ENCODE peak calls at places on chromosomes 6 and 20, in seven cellular contexts. One of them, this sample, is unnamed.

GRCh38 chr20:64065973-64066341 is 3.0 kb downstream of the TCEA2 start:
- DNase-seq in psoas muscle: no peak
- DNase-seq in hepatocyte: no peak
- DNase-seq in right atrium auricular region: no peak
- DNase-seq in neuronal stem cell: no peak
- DNase-seq in CD4-positive, CD25-positive, alpha-beta regulatory T cell: peak
- DNase-seq in GM06990: peak
- DNase-seq in this sample: peak

GRCh38 chr6:69164564-69165252 is 529.6 kb downstream of the ADGRB3 start:
- DNase-seq in right atrium auricular region: no peak
- DNase-seq in psoas muscle: no peak
- DNase-seq in GM06990: no peak
- DNase-seq in CD4-positive, CD25-positive, alpha-beta regulatory T cell: no peak
- DNase-seq in neuronal stem cell: peak
- DNase-seq in hepatocyte: no peak
- DNase-seq in this sample: peak

GRCh38 chr6:43147691-43148477 is 23.2 kb upstream of the SRF start:
- DNase-seq in right atrium auricular region: no peak
- DNase-seq in neuronal stem cell: no peak
- DNase-seq in CD4-positive, CD25-positive, alpha-beta regulatory T cell: peak
- DNase-seq in hepatocyte: no peak
- DNase-seq in psoas muscle: no peak
- DNase-seq in GM06990: no peak
- DNase-seq in this sample: no peak

GRCh38 chr20:46402236-46402886 is 4.1 kb downstream of the ELMO2 start:
- DNase-seq in neuronal stem cell: no peak
- DNase-seq in psoas muscle: no peak
- DNase-seq in GM06990: no peak
- DNase-seq in right atrium auricular region: no peak
- DNase-seq in CD4-positive, CD25-positive, alpha-beta regulatory T cell: no peak
- DNase-seq in hepatocyte: no peak
- DNase-seq in this sample: no peak

GRCh38 chr6:76416821-76417605 is 344.6 kb upstream of the IMPG1 start:
- DNase-seq in hepatocyte: no peak
- DNase-seq in right atrium auricular region: no peak
- DNase-seq in GM06990: no peak
- DNase-seq in psoas muscle: no peak
- DNase-seq in CD4-positive, CD25-positive, alpha-beta regulatory T cell: no peak
- DNase-seq in neuronal stem cell: no peak
- DNase-seq in this sample: no peak

GRCh38 chr6:389622-390021 is 1.9 kb upstream of the IRF4 start:
- DNase-seq in CD4-positive, CD25-positive, alpha-beta regulatory T cell: peak
- DNase-seq in psoas muscle: no peak
- DNase-seq in hepatocyte: no peak
- DNase-seq in right atrium auricular region: no peak
- DNase-seq in GM06990: no peak
- DNase-seq in neuronal stem cell: no peak
- DNase-seq in this sample: peak

GRCh38 chr6:25792016-25792415 is 37.5 kb downstream of the SLC17A4 start:
- DNase-seq in neuronal stem cell: no peak
- DNase-seq in hepatocyte: no peak
- DNase-seq in psoas muscle: no peak
- DNase-seq in CD4-positive, CD25-positive, alpha-beta regulatory T cell: no peak
- DNase-seq in right atrium auricular region: no peak
- DNase-seq in GM06990: no peak
- DNase-seq in this sample: no peak

GRCh38 chr20:48697845-48698491 is 129.8 kb downstream of the PREX1 start:
- DNase-seq in hepatocyte: peak
- DNase-seq in CD4-positive, CD25-positive, alpha-beta regulatory T cell: no peak
- DNase-seq in psoas muscle: peak
- DNase-seq in right atrium auricular region: no peak
- DNase-seq in neuronal stem cell: no peak
- DNase-seq in GM06990: no peak
- DNase-seq in this sample: no peak

GRCh38 chr6:150490586-150490985 is 109.1 kb upstream of the PLEKHG1 start:
- DNase-seq in hepatocyte: peak
- DNase-seq in psoas muscle: no peak
- DNase-seq in neuronal stem cell: no peak
- DNase-seq in CD4-positive, CD25-positive, alpha-beta regulatory T cell: no peak
- DNase-seq in GM06990: no peak
- DNase-seq in right atrium auricular region: no peak
- DNase-seq in this sample: no peak

GRCh38 chr20:49785851-49786174 is 26.8 kb upstream of the SLC9A8 start:
- DNase-seq in right atrium auricular region: no peak
- DNase-seq in hepatocyte: no peak
- DNase-seq in CD4-positive, CD25-positive, alpha-beta regulatory T cell: no peak
- DNase-seq in neuronal stem cell: no peak
- DNase-seq in psoas muscle: no peak
- DNase-seq in GM06990: peak
- DNase-seq in this sample: no peak

GRCh38 chr6:107110200-107110599 is 5.1 kb downstream of the BEND3 start:
- DNase-seq in GM06990: no peak
- DNase-seq in CD4-positive, CD25-positive, alpha-beta regulatory T cell: no peak
- DNase-seq in neuronal stem cell: no peak
- DNase-seq in psoas muscle: no peak
- DNase-seq in right atrium auricular region: no peak
- DNase-seq in hepatocyte: no peak
- DNase-seq in this sample: peak

GRCh38 chr6:101290346-101290745 is 103.2 kb upstream of the GRIK2 start:
- DNase-seq in GM06990: no peak
- DNase-seq in CD4-positive, CD25-positive, alpha-beta regulatory T cell: no peak
- DNase-seq in psoas muscle: no peak
- DNase-seq in neuronal stem cell: no peak
- DNase-seq in hepatocyte: no peak
- DNase-seq in right atrium auricular region: no peak
- DNase-seq in this sample: no peak

GRCh38 chr6:157669747-157670216 is 153.3 kb upstream of the SNX9 start:
- DNase-seq in neuronal stem cell: no peak
- DNase-seq in psoas muscle: peak
- DNase-seq in hepatocyte: peak
- DNase-seq in GM06990: no peak
- DNase-seq in right atrium auricular region: peak
- DNase-seq in CD4-positive, CD25-positive, alpha-beta regulatory T cell: no peak
- DNase-seq in this sample: no peak

GRCh38 chr6:111736005-111736607 is 130.4 kb upstream of the TRAF3IP2 start:
- DNase-seq in hepatocyte: no peak
- DNase-seq in CD4-positive, CD25-positive, alpha-beta regulatory T cell: no peak
- DNase-seq in right atrium auricular region: no peak
- DNase-seq in psoas muscle: no peak
- DNase-seq in neuronal stem cell: no peak
- DNase-seq in GM06990: no peak
- DNase-seq in this sample: no peak

GRCh38 chr6:41509596-41509995 is 36.6 kb upstream of the FOXP4 start:
- DNase-seq in hepatocyte: no peak
- DNase-seq in neuronal stem cell: no peak
- DNase-seq in GM06990: no peak
- DNase-seq in right atrium auricular region: no peak
- DNase-seq in psoas muscle: no peak
- DNase-seq in CD4-positive, CD25-positive, alpha-beta regulatory T cell: no peak
- DNase-seq in this sample: no peak

GRCh38 chr6:127608554-127609270 is 31.7 kb downstream of the C6orf58 start:
- DNase-seq in psoas muscle: no peak
- DNase-seq in CD4-positive, CD25-positive, alpha-beta regulatory T cell: no peak
- DNase-seq in hepatocyte: no peak
- DNase-seq in right atrium auricular region: no peak
- DNase-seq in neuronal stem cell: no peak
- DNase-seq in GM06990: no peak
- DNase-seq in this sample: no peak

GRCh38 chr6:126748141-126748540 is 370.3 kb upstream of the RSPO3 start:
- DNase-seq in neuronal stem cell: no peak
- DNase-seq in right atrium auricular region: no peak
- DNase-seq in GM06990: no peak
- DNase-seq in psoas muscle: no peak
- DNase-seq in hepatocyte: no peak
- DNase-seq in CD4-positive, CD25-positive, alpha-beta regulatory T cell: no peak
- DNase-seq in this sample: no peak

GRCh38 chr6:108435391-108435790 is 125.3 kb upstream of the FOXO3 start:
- DNase-seq in right atrium auricular region: no peak
- DNase-seq in neuronal stem cell: no peak
- DNase-seq in GM06990: no peak
- DNase-seq in psoas muscle: no peak
- DNase-seq in CD4-positive, CD25-positive, alpha-beta regulatory T cell: no peak
- DNase-seq in hepatocyte: no peak
- DNase-seq in this sample: no peak

GRCh38 chr6:109172096-109172495 is 76.8 kb downstream of the CEP57L1 start:
- DNase-seq in neuronal stem cell: no peak
- DNase-seq in GM06990: no peak
- DNase-seq in hepatocyte: peak
- DNase-seq in right atrium auricular region: no peak
- DNase-seq in psoas muscle: no peak
- DNase-seq in CD4-positive, CD25-positive, alpha-beta regulatory T cell: no peak
- DNase-seq in this sample: no peak

DNA sequence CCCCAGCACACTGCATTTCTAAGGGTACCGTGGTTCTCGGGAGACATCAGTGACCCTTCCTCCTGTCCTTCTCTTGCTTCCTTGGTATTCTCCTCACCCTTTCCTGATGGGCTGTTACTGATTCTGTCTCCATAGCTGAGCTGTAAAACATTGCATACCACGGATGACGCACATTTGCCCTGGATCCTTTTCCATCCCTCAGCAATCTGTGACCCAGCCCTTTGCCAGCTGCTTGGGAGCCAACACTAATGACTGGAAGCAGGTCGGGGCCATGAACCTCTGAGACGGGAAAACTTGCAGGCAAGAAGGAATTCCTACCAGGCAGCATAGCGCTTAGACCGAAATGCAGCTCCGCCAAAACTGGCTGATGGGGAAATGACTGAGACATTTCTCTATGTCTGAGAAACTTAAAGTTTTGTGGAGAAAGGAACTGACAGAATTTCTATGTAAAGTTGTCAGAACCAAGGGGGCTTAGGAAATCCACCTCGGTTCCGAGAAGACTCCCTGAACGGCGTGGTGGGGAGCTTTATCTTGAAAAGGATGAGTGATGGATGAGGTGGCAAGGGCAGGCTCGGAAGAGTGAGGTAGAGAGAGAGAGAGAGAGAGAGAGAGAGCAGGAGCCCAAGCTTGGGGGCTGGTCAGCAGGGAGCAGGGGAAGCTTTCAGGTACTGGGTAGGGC is 19.2 kb downstream of the TUBB2B start:
- DNase-seq in CD4-positive, CD25-positive, alpha-beta regulatory T cell: no peak
- DNase-seq in psoas muscle: no peak
- DNase-seq in neuronal stem cell: no peak
- DNase-seq in right atrium auricular region: peak
- DNase-seq in GM06990: no peak
- DNase-seq in hepatocyte: peak
- DNase-seq in this sample: no peak
- H3K4me3 ChIP-seq in CD4-positive, CD25-positive, alpha-beta regulatory T cell: no peak
- H3K4me3 ChIP-seq in psoas muscle: no peak
- H3K4me3 ChIP-seq in neuronal stem cell: no peak
- H3K4me3 ChIP-seq in right atrium auricular region: no peak
- H3K4me3 ChIP-seq in GM06990: no peak
- H3K4me3 ChIP-seq in hepatocyte: no peak
- H3K4me3 ChIP-seq in this sample: no peak

GRCh38 chr6:149037026-149037734 is 280.3 kb upstream of the TAB2 start:
- DNase-seq in right atrium auricular region: no peak
- DNase-seq in hepatocyte: peak
- DNase-seq in CD4-positive, CD25-positive, alpha-beta regulatory T cell: no peak
- DNase-seq in psoas muscle: no peak
- DNase-seq in neuronal stem cell: peak
- DNase-seq in GM06990: no peak
- DNase-seq in this sample: no peak
- H3K4me3 ChIP-seq in right atrium auricular region: no peak
- H3K4me3 ChIP-seq in hepatocyte: no peak
- H3K4me3 ChIP-seq in CD4-positive, CD25-positive, alpha-beta regulatory T cell: no peak
- H3K4me3 ChIP-seq in psoas muscle: peak
- H3K4me3 ChIP-seq in neuronal stem cell: no peak
- H3K4me3 ChIP-seq in GM06990: no peak
- H3K4me3 ChIP-seq in this sample: no peak

GRCh38 chr6:152635949-152636674 is 1.1 kb downstream of the SYNE1 start:
- DNase-seq in psoas muscle: no peak
- DNase-seq in GM06990: peak
- DNase-seq in CD4-positive, CD25-positive, alpha-beta regulatory T cell: no peak
- DNase-seq in right atrium auricular region: no peak
- DNase-seq in neuronal stem cell: peak
- DNase-seq in hepatocyte: peak
- DNase-seq in this sample: no peak
- H3K4me3 ChIP-seq in psoas muscle: peak
- H3K4me3 ChIP-seq in GM06990: peak
- H3K4me3 ChIP-seq in CD4-positive, CD25-positive, alpha-beta regulatory T cell: peak
- H3K4me3 ChIP-seq in right atrium auricular region: peak
- H3K4me3 ChIP-seq in neuronal stem cell: peak
- H3K4me3 ChIP-seq in hepatocyte: peak
- H3K4me3 ChIP-seq in this sample: no peak

DNA sequence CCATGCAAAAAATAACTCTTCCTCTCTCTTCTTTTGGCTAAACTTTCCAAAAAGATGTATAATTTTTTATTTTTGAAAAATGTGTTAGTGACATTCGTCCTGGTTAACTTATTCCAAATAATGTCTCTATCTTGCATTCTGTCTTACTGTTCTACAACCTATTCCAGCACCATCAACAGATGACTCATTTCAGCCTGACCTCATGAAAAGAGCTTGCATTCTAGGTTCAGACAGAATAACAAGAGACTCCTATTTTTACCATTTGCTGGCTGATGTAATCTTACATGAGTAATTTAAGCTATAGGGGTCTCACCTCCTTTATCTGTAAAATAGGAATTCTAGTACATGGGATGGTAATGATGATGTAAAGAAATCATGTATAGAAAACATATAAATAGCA is 109.0 kb downstream of the FUT9 start:
- DNase-seq in neuronal stem cell: no peak
- DNase-seq in GM06990: no peak
- DNase-seq in hepatocyte: no peak
- DNase-seq in psoas muscle: no peak
- DNase-seq in right atrium auricular region: no peak
- DNase-seq in CD4-positive, CD25-positive, alpha-beta regulatory T cell: no peak
- DNase-seq in this sample: no peak
- H3K4me3 ChIP-seq in neuronal stem cell: no peak
- H3K4me3 ChIP-seq in GM06990: no peak
- H3K4me3 ChIP-seq in hepatocyte: no peak
- H3K4me3 ChIP-seq in psoas muscle: no peak
- H3K4me3 ChIP-seq in right atrium auricular region: no peak
- H3K4me3 ChIP-seq in CD4-positive, CD25-positive, alpha-beta regulatory T cell: no peak
- H3K4me3 ChIP-seq in this sample: no peak

This sample was measured in Jurkat, Clone E6-1.